ENCODE peak calls at places on chromosome 5, in seven cellular contexts. Z, W, Y, J, C, D and Q are unnamed samples.

GRCh38 chr5:176415240-176416122 is 858 bp downstream of the CLTB start:
- DNase-seq in Z (peak; percentile 41), W (no peak), Y (peak; percentile 90), J (peak; percentile 73), C (no peak), D (peak; percentile 69), Q (no peak)

GRCh38 chr5:10863763-10864383 is 102.8 kb upstream of the DAP start:
- DNase-seq in Z (peak; percentile 55), W (peak; percentile 63), Y (peak; percentile 62), J (peak; percentile 93), C (peak; percentile 20), D (peak; percentile 70), Q (no peak)

GRCh38 chr5:160260881-160261815 is 31.8 kb downstream of the FABP6 start:
- DNase-seq in Z (peak; percentile 74), W (no peak), Y (peak; percentile 21), J (peak; percentile 68), C (no peak), D (peak; percentile 87), Q (no peak)

GRCh38 chr5:8730194-8730593 is 815.7 kb downstream of the SEMA5A start:
- DNase-seq in Z (no peak), W (no peak), Y (peak; percentile 74), J (no peak), C (no peak), D (peak; percentile 71), Q (no peak)

GRCh38 chr5:76016258-76016657 is 66.9 kb upstream of the SV2C start:
- DNase-seq in Z (no peak), W (no peak), Y (no peak), J (no peak), C (no peak), D (no peak), Q (no peak)

GRCh38 chr5:3853366-3853765 is 257.7 kb downstream of the IRX1 start:
- DNase-seq in Z (no peak), W (no peak), Y (no peak), J (no peak), C (no peak), D (no peak), Q (no peak)

GRCh38 chr5:145701404-145701803 is 133.7 kb downstream of the PRELID2 start:
- DNase-seq in Z (no peak), W (no peak), Y (no peak), J (no peak), C (no peak), D (peak; percentile 7), Q (no peak)

GRCh38 chr5:136396886-136397285 is 31.5 kb upstream of the TRPC7 start:
- DNase-seq in Z (no peak), W (no peak), Y (no peak), J (no peak), C (no peak), D (no peak), Q (no peak)

GRCh38 chr5:179974946-179975712 is 67.4 kb upstream of the TBC1D9B start:
- DNase-seq in Z (no peak), W (peak; percentile 56), Y (peak; percentile 21), J (peak; percentile 87), C (no peak), D (peak; percentile 27), Q (peak; percentile 39)

GRCh38 chr5:138138949-138139775 is at the start of gene NME5:
- DNase-seq in Z (peak; percentile 75), W (peak; percentile 65), Y (peak; percentile 39), J (peak; percentile 92), C (no peak), D (peak; percentile 42), Q (peak; percentile 59)

GRCh38 chr5:67724412-67725135 is 491.0 kb upstream of the PIK3R1 start:
- DNase-seq in Z (no peak), W (no peak), Y (no peak), J (no peak), C (no peak), D (no peak), Q (peak; percentile 50)

GRCh38 chr5:95836544-95836943 is 14.0 kb upstream of the GLRX start:
- DNase-seq in Z (no peak), W (no peak), Y (no peak), J (no peak), C (no peak), D (no peak), Q (no peak)

GRCh38 chr5:74402553-74402952 is 238.0 kb downstream of the ENC1 start:
- DNase-seq in Z (no peak), W (no peak), Y (no peak), J (no peak), C (no peak), D (no peak), Q (no peak)

GRCh38 chr5:115460476-115460875 is 84.1 kb downstream of the FEM1C start:
- DNase-seq in Z (peak; percentile 80), W (no peak), Y (peak; percentile 90), J (no peak), C (peak; percentile 64), D (peak; percentile 83), Q (no peak)

GRCh38 chr5:111680737-111681413 is 76.1 kb downstream of the NREP start:
- DNase-seq in Z (peak; percentile 74), W (no peak), Y (peak; percentile 97), J (no peak), C (peak; percentile 94), D (peak; percentile 97), Q (no peak)

GRCh38 chr5:173493040-173493439 is 123.4 kb downstream of the BOD1 start:
- DNase-seq in Z (no peak), W (no peak), Y (no peak), J (no peak), C (no peak), D (no peak), Q (no peak)

GRCh38 chr5:175718401-175719108 is 60.7 kb downstream of the HRH2 start:
- DNase-seq in Z (peak; percentile 91), W (peak; percentile 33), Y (peak; percentile 39), J (peak; percentile 79), C (no peak), D (peak; percentile 27), Q (no peak)

GRCh38 chr5:15483348-15484090 is 16.5 kb upstream of the FBXL7 start:
- DNase-seq in Z (no peak), W (no peak), Y (peak; percentile 9), J (no peak), C (no peak), D (peak; percentile 7), Q (no peak)